ENCODE peak calls at places on chromosome 2, in eight cellular contexts. D is G401, M is myocyte, F is frontal cortex, O is lower leg skin, S is GM23248, U is sciatic nerve, Z is erythroblast. L is an unnamed sample.

GRCh38 chr2:191240871-191241270 is 4.3 kb upstream of the MYO1B start:
- DNase-seq in D (no peak), S (no peak), F (no peak), M (no peak), U (no peak), Z (no peak), O (no peak), L (no peak)

GRCh38 chr2:67867735-67868134 is 195.1 kb downstream of the C1D start:
- DNase-seq in Z (no peak), U (no peak), O (no peak), F (no peak), D (no peak), M (no peak), S (peak), L (no peak)

GRCh38 chr2:66574701-66575624 is 140.0 kb downstream of the MEIS1 start:
- DNase-seq in M (peak), Z (peak), S (peak), D (peak), O (no peak), F (peak), U (peak), L (no peak)

GRCh38 chr2:60741588-60741987 is 14.5 kb upstream of the PAPOLG start:
- DNase-seq in M (no peak), Z (no peak), O (no peak), D (no peak), U (no peak), S (no peak), F (no peak), L (no peak)

GRCh38 chr2:10285578-10286198 is 17.0 kb upstream of the HPCAL1 start:
- DNase-seq in Z (peak), F (peak), S (peak), O (peak), U (peak), M (peak), D (peak), L (peak)

GRCh38 chr2:17271401-17271800 is 246.8 kb downstream of the RAD51AP2 start:
- DNase-seq in F (no peak), Z (no peak), U (no peak), M (peak), S (peak), D (no peak), O (no peak), L (no peak)

GRCh38 chr2:32291746-32292145 is 14.0 kb downstream of the YIPF4 start:
- DNase-seq in U (no peak), M (no peak), O (no peak), Z (no peak), S (no peak), F (no peak), D (peak), L (no peak)

GRCh38 chr2:147463881-147464520 is 380.8 kb upstream of the ACVR2A start:
- DNase-seq in S (no peak), Z (no peak), O (no peak), D (no peak), F (no peak), U (no peak), M (no peak), L (no peak)

GRCh38 chr2:142965464-142965863 is 88.0 kb downstream of the KYNU start:
- DNase-seq in O (no peak), D (no peak), S (peak), U (no peak), F (no peak), M (peak), Z (no peak), L (no peak)

GRCh38 chr2:219658447-219658846 is 31.0 kb downstream of the SLC4A3 start:
- DNase-seq in U (no peak), D (no peak), M (peak), F (no peak), Z (no peak), O (no peak), S (peak), L (no peak)

GRCh38 chr2:42128731-42129486 is 40.2 kb upstream of the EML4 start:
- DNase-seq in D (no peak), Z (no peak), F (no peak), O (no peak), M (peak), U (no peak), S (peak), L (no peak)

GRCh38 chr2:68284896-68285295 is 32.6 kb upstream of the PPP3R1 start:
- DNase-seq in Z (no peak), O (peak), F (no peak), M (peak), D (peak), S (peak), U (no peak), L (no peak)

GRCh38 chr2:97673187-97673914 is 3.8 kb downstream of the C2orf92 start:
- DNase-seq in S (no peak), D (no peak), U (no peak), F (no peak), Z (peak), O (no peak), M (peak), L (no peak)

GRCh38 chr2:239291505-239292350 is 109.1 kb downstream of the HDAC4 start:
- DNase-seq in Z (no peak), D (no peak), F (no peak), S (no peak), M (no peak), U (peak), O (no peak), L (peak)

GRCh38 chr2:64939332-64939917 is 49.8 kb upstream of the SLC1A4 start:
- DNase-seq in S (no peak), M (no peak), Z (no peak), U (no peak), F (no peak), D (no peak), O (no peak), L (no peak)

GRCh38 chr2:36359006-36359580 is 3.5 kb downstream of the CRIM1 start:
- DNase-seq in S (peak), M (no peak), F (no peak), D (no peak), O (no peak), U (no peak), Z (peak), L (no peak)

GRCh38 chr2:204437334-204437733 is 107.9 kb upstream of the PARD3B start:
- DNase-seq in Z (no peak), S (no peak), O (no peak), D (no peak), F (no peak), U (no peak), M (no peak), L (no peak)

GRCh38 chr2:173851256-173851655 is 113.9 kb downstream of the SP3 start:
- DNase-seq in M (peak), U (no peak), O (no peak), F (no peak), D (peak), S (peak), Z (no peak), L (peak)

GRCh38 chr2:32456808-32457207 is 100.0 kb downstream of the BIRC6 start:
- DNase-seq in M (no peak), D (no peak), F (no peak), Z (no peak), O (no peak), U (no peak), S (no peak), L (no peak)

GRCh38 chr2:189819297-189819704 is 35.1 kb downstream of the PMS1 start:
- DNase-seq in S (peak), D (no peak), Z (no peak), M (no peak), U (no peak), F (no peak), O (no peak), L (no peak)

GRCh38 chr2:85852979-85853498 is 35.8 kb downstream of the ST3GAL5 start:
- DNase-seq in F (no peak), Z (no peak), O (no peak), M (no peak), U (no peak), S (peak), D (no peak), L (no peak)

GRCh38 chr2:207662203-207662602 is 37.0 kb upstream of the METTL21A start:
- DNase-seq in U (no peak), Z (no peak), S (no peak), M (no peak), O (no peak), F (no peak), D (no peak), L (no peak)

GRCh38 chr2:214542866-214543265 is 132.0 kb downstream of the VWC2L start:
- DNase-seq in F (no peak), S (peak), Z (no peak), M (no peak), O (no peak), U (no peak), D (no peak), L (no peak)

GRCh38 chr2:168770796-168771195 is 31.6 kb upstream of the NOSTRIN start:
- DNase-seq in O (no peak), D (no peak), U (no peak), F (no peak), S (no peak), Z (no peak), M (no peak), L (no peak)

GRCh38 chr2:109437325-109438090 is 176.3 kb downstream of the SEPTIN10 start:
- DNase-seq in S (no peak), F (no peak), D (no peak), Z (no peak), U (peak), M (peak), O (no peak), L (no peak)

GRCh38 chr2:141329949-141330348 is 800.9 kb downstream of the LRP1B start:
- DNase-seq in S (peak), Z (no peak), O (no peak), U (no peak), D (no peak), M (no peak), F (no peak), L (no peak)

GRCh38 chr2:236049981-236050380 is 118.2 kb downstream of the GBX2 start:
- DNase-seq in U (no peak), S (no peak), Z (no peak), O (no peak), D (peak), F (no peak), M (no peak), L (no peak)

L was measured in Right ventricle myocardium inferior.